ENCODE peak calls at places on chromosome 1, in five cellular contexts. L, F, X, E and V are unnamed samples.

GRCh38 chr1:180094705-180095280 is 59.9 kb upstream of the QSOX1 start:
- DNase-seq in X (no peak), E (no peak), F (no peak), L (no peak), V (no peak)

GRCh38 chr1:243723458-243724043 is 126.5 kb downstream of the AKT3 start:
- DNase-seq in E (no peak), X (no peak), L (peak), F (no peak), V (no peak)

GRCh38 chr1:116511459-116512019 is 59.3 kb downstream of the CD58 start:
- DNase-seq in L (no peak), F (no peak), E (no peak), X (no peak), V (no peak)

GRCh38 chr1:110196917-110197782 is 13.0 kb upstream of the KCNC4 start:
- DNase-seq in X (no peak), E (peak), F (no peak), L (peak), V (peak)

GRCh38 chr1:154749078-154749760 is 120.9 kb downstream of the KCNN3 start:
- DNase-seq in X (no peak), E (no peak), F (no peak), L (peak), V (no peak)

GRCh38 chr1:29783501-29784275 is 547.4 kb downstream of the PTPRU start:
- DNase-seq in E (no peak), X (no peak), L (no peak), F (peak), V (no peak)

GRCh38 chr1:85374160-85374559 is 90.8 kb downstream of the DDAH1 start:
- DNase-seq in E (no peak), L (peak), X (no peak), F (no peak), V (peak)

GRCh38 chr1:20321573-20321972 is 30.9 kb downstream of the VWA5B1 start:
- DNase-seq in E (no peak), F (no peak), L (no peak), X (no peak), V (no peak)

GRCh38 chr1:34113362-34113761 is 51.7 kb downstream of the CSMD2 start:
- DNase-seq in E (no peak), L (no peak), X (no peak), F (no peak), V (no peak)

GRCh38 chr1:64654519-64655341 is 90.1 kb upstream of the RAVER2 start:
- DNase-seq in F (no peak), E (no peak), L (peak), X (no peak), V (peak)
- TF ChIP-seq CTCF in F (no peak), E (no peak), L (no peak), X (peak), V (peak)

GRCh38 chr1:211921579-211922095 is 91.1 kb upstream of the LPGAT1 start:
- DNase-seq in E (no peak), F (no peak), L (no peak), X (no peak), V (no peak)
- TF ChIP-seq CTCF in E (no peak), F (no peak), L (no peak), X (no peak), V (no peak)

DNA sequence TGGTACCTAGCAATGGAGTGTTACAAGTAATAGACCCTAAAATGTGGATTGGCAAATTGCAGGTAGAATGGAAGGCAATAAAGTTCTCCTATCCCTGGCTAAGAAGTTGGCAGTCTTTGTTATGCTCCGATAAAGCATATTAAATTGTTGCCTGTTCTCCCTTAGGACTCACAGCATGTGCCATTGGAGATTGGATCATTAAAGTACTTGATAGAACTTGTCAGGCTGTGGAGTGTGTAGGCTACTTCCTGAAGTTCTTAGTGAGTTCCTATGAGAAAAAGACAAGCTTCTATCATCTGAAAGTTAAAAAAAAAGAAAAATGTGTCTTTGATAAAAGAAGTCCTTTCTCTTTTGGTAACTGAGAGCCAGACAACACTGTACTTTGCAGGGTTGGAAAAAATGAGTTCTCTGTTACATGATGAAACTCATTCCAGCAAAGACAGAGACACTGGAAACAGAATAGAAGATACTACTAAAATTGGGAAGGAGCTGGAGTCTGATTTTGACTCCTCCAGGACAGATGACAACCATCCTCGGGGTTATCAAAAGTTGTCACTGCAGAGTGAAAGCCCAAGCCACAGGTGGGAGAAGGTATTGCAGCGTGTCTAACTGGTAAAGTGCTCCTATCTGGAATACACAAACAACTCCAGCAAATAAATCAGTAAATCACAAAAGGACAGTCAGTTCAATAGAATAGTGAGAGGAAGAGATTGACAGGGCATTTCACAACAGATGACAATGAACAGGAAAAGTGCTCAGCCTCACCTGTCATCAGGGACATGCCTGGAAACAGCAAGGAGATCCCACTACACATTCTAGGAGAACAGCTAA is 87.5 kb upstream of the WDR26 start:
- DNase-seq in E (no peak), X (no peak), F (no peak), L (no peak), V (no peak)
- TF ChIP-seq CTCF in E (no peak), X (no peak), F (no peak), L (peak), V (peak)

GRCh38 chr1:59101518-59101917 is 195.4 kb upstream of the FGGY start:
- DNase-seq in X (no peak), L (no peak), E (no peak), F (no peak), V (no peak)
- TF ChIP-seq CTCF in X (no peak), L (no peak), E (no peak), F (no peak), V (no peak)

DNA sequence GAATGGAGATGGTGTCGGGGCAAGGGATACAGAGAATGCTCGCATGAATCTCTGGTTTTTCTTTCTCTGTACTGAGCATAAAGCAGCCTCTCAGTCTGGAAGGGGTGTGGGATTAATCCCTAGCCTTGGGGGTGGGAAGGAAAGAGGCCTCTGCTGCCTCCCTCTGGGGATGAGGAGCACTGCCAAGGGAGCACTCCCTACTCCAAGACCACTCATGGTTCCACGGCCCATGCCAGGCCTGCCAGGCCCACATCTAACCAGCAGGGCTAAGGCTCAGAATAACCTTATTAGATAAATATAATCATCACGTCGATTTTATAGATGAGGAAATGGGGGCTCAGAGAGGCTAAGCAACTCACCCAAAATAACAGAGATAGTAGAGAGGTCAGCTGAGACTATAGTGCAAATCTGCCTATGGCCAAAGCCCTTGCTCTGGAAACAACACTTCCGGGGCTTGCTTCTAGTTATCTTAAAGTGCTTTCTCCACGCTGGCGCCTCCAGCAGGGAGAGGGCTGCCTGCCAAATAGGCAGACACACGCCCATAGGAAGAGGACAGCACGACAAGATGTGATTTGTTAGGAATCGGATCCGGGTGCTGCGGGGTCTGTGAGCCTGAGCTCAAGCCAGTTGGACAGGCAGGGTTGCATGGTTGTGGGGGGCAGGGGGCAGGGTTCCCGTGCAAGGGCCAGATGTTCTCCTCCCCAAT is 522 bp downstream of the TEX35 start:
- DNase-seq in L (peak), F (no peak), E (no peak), X (no peak), V (no peak)
- TF ChIP-seq CTCF in L (peak), F (no peak), E (no peak), X (no peak), V (peak)

DNA sequence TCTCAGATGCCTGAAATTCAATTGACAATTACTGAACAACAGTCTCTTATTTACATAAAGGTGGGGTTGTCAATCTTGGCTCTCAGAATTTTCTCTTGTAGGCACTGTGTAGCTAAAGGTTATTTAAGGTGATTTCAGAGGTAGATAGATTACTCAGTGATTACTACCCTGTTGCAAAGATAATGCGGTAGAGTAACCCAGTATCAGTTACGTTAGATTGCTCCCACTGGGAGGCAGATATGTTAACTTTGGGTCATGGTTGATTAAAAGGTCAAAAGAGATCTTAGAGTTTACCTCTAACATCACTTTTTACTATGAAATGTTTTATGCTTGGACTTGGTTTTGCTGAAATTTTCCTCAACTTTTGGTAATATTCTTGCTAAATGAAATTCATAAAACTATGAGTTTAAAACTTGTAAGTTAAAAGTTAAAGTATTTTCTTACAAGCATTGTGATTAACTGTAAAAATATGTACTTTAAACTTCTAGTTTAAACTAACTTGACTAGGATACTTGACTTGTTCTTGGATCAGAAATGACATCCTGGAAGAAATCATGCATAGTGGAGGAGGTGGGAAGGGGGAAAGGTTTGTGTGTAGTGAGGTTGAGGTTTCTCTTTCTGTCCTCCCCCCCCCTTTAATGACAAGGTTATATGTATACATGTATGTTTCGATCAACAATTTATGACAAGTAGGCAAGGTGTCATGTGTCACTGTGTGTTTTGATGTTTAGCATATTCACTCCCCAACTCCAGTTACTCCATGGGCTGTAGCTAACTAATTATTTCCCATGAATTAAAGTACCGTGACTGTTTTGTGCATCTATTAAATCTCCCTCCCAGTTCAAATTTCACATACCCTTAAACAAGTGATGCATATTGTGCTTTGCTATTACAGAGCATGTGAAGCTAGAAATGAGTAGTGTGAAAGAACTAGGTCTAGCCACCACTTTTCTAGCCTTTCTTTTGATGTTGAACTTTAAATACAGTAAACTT is 2.9 kb downstream of the LAMC1 start:
- DNase-seq in L (peak), F (no peak), E (no peak), X (no peak), V (peak)
- TF ChIP-seq CTCF in L (no peak), F (no peak), E (no peak), X (no peak), V (peak)